ENCODE peak calls at places on chromosome 20, in nine cellular contexts. Q is GM10248; T is OCI-LY7; L is Peyer's patch; D is AG04450; E is ovary; I is RWPE2; P is CD8-positive, alpha-beta T cell; C is GM13976. V is an unnamed sample.

GRCh38 chr20:34316191-34316814 is 13.1 kb upstream of the AHCY start:
- DNase-seq in Q (no peak), T (no peak), L (no peak), D (no peak), E (no peak), I (no peak), P (no peak), C (no peak), V (peak; percentile 84)

GRCh38 chr20:17859616-17860232 is 108.9 kb downstream of the SNX5 start:
- DNase-seq in Q (peak; percentile 62), T (no peak), L (no peak), D (no peak), E (no peak), I (no peak), P (no peak), C (peak; percentile 73), V (no peak)

GRCh38 chr20:43452404-43453126 is 5.1 kb upstream of the SRSF6 start:
- DNase-seq in Q (no peak), T (no peak), L (no peak), D (no peak), E (no peak), I (peak; percentile 51), P (no peak), C (no peak), V (no peak)

GRCh38 chr20:7849675-7850074 is 90.6 kb downstream of the HAO1 start:
- DNase-seq in Q (no peak), T (no peak), L (no peak), D (no peak), E (no peak), I (no peak), P (no peak), C (no peak), V (no peak)

GRCh38 chr20:35368616-35369423 is 43.0 kb downstream of the UQCC1 start:
- DNase-seq in Q (no peak), T (peak; percentile 8), L (no peak), D (no peak), E (no peak), I (no peak), P (no peak), C (no peak), V (no peak)

GRCh38 chr20:50070361-50070760 is 42.6 kb downstream of the UBE2V1 start:
- DNase-seq in Q (no peak), T (peak; percentile 32), L (peak; percentile 24), D (no peak), E (no peak), I (no peak), P (no peak), C (no peak), V (no peak)

GRCh38 chr20:10978713-10979112 is 304.9 kb upstream of the JAG1 start:
- DNase-seq in Q (no peak), T (no peak), L (no peak), D (no peak), E (no peak), I (no peak), P (no peak), C (no peak), V (no peak)

GRCh38 chr20:22180244-22180643 is 404.1 kb downstream of the FOXA2 start:
- DNase-seq in Q (no peak), T (peak; percentile 1), L (no peak), D (no peak), E (no peak), I (no peak), P (no peak), C (no peak), V (peak; percentile 11)

GRCh38 chr20:54275359-54276108 is 67.6 kb downstream of the PFDN4 start:
- DNase-seq in Q (no peak), T (no peak), L (no peak), D (no peak), E (no peak), I (no peak), P (no peak), C (no peak), V (no peak)

GRCh38 chr20:38075161-38075998 is 41.8 kb downstream of the RPRD1B start:
- DNase-seq in Q (no peak), T (no peak), L (no peak), D (no peak), E (no peak), I (no peak), P (no peak), C (no peak), V (no peak)

GRCh38 chr20:10504893-10505292 is 69.8 kb downstream of the SLX4IP start:
- DNase-seq in Q (no peak), T (no peak), L (no peak), D (no peak), E (no peak), I (no peak), P (no peak), C (no peak), V (no peak)

GRCh38 chr20:22385602-22386299 is 198.6 kb downstream of the FOXA2 start:
- DNase-seq in Q (no peak), T (no peak), L (no peak), D (no peak), E (no peak), I (no peak), P (no peak), C (no peak), V (peak; percentile 38)

GRCh38 chr20:25285091-25285647 is 37.3 kb downstream of the PYGB start:
- DNase-seq in Q (no peak), T (no peak), L (peak; percentile 40), D (no peak), E (peak; percentile 7), I (peak; percentile 29), P (no peak), C (no peak), V (no peak)

GRCh38 chr20:37032077-37032476 is 63.7 kb downstream of the RBL1 start:
- DNase-seq in Q (no peak), T (no peak), L (no peak), D (no peak), E (no peak), I (no peak), P (no peak), C (no peak), V (no peak)

DNA sequence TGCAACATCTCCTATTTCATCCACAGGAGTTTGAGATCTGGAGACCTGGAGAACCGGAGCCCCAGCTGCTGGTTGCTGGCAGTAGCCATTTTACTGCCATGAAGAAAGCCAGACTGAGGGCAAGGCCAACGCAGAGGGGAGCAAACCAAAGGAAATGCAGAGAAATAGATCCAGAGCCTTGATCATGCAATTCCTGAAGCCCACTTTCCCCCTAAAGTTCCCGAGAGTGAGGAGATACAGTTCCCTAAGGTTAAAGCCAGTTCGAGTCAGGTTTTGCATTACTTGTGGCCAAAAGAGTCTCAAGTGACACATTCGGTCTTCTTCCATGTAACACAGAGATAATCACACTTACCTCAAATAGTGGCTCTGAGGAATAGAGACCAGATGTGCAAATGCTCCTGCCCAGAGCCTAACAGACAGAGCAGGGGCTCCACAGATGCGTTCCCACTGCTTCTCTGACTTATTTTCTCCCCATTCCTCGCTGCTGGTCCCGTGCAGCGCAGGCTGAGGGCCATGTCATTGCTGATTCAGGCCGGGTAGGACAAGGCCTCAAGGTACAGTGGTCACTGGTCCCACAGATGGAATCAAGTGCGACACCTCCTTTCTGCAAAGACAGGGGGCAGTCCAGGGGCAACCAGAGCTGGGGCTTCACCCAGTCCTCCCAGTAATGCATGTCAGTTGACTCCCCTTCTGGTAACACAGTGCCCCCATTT is 35.1 kb upstream of the NFATC2 start:
- DNase-seq in Q (no peak), T (no peak), L (no peak), D (no peak), E (no peak), I (no peak), P (no peak), C (no peak), V (no peak)
- TF ChIP-seq CTCF in Q (no peak), T (peak; percentile 23), L (no peak), D (no peak), E (no peak), I (no peak), P (no peak), C (no peak), V (no peak)

DNA sequence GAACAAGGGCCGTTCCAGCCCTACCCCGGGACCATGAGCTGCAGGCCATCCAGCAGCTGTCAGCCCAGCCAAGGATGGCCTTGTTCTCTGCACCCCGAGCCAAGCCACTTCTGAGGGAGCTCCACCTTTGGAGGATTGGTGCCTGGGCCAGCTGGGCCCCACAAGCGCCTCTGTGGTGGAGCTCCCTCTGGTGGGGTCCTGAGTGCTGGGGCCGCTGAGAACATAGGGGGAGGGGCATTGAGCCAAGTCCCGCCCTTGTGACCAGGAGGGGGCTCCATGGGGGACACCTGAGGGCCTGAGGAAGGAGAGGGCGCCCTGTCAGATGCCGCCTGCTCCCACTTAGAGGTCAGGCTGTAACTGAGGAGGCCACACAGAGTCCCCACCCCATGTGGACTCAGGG is 43.2 kb downstream of the YTHDF1 start:
- DNase-seq in Q (no peak), T (peak; percentile 35), L (no peak), D (no peak), E (no peak), I (no peak), P (no peak), C (no peak), V (no peak)
- TF ChIP-seq CTCF in Q (peak; percentile 28), T (peak; percentile 56), L (no peak), D (peak; percentile 11), E (no peak), I (no peak), P (no peak), C (peak; percentile 12), V (no peak)

DNA sequence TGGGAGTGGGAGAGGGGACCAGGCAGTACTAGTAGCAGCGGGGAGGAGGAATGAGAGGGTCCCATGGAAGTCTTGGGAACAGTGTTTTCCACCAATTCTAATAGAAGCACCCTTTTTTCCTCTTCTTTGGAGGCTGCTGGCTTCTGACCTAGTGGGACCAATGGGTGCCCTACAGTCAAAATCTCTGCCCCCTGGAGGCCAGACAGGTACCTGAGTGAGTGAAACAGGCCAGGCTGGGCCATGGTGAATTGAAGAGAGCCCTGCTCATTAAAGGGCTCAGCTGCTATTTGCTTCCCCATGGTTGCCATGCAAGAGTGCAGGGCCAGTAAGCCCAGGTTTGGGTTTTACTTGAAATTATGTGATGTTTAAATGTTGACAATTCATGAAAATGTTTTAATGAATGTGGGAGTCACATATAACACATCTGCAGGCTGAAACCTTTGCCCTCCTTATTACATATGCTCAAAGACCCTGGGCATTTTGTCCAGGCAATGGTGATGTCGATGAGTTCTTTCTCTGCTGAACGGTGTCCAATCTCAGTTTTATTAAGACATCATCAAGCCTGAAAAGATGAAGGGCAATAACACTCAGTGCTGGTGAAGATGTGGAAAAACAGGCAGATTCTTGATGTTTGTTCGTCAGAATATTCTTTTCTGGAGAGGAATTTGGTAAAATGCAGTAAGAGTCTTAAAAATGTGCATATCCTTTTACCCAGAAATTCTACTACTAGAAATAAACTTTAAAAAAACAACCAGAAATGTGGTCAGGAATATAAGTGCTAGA is 42.3 kb upstream of the OCSTAMP start:
- DNase-seq in Q (no peak), T (no peak), L (no peak), D (no peak), E (no peak), I (peak; percentile 56), P (no peak), C (no peak), V (no peak)
- TF ChIP-seq CTCF in Q (peak; percentile 6), T (peak; percentile 48), L (no peak), D (no peak), E (no peak), I (peak; percentile 34), P (no peak), C (peak; percentile 6), V (no peak)

DNA sequence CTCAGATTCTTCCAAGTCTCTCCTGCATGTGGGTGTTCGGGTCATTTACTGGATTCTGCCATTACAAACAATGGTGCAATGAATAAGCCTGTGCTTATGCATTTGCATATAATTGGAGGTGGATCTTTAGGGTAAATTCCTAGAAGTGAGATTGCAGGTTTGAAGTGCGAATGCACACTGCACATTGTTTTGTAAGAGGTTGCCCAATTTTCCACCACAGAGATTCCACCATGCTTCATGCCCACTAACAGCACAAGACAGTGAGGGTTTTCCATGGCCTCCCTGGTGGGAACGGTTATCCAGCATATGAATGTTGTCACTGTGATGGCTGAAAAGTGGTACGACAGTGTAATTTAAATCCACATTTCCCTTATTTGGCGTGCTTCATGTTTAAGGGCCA is 178.8 kb upstream of the PMEPA1 start:
- DNase-seq in Q (no peak), T (no peak), L (no peak), D (no peak), E (no peak), I (peak; percentile 18), P (no peak), C (no peak), V (no peak)
- TF ChIP-seq CTCF in Q (no peak), T (no peak), L (no peak), D (no peak), E (no peak), I (no peak), P (no peak), C (no peak), V (no peak)